ENCODE peak calls at places on chromosomes 4 and X, in seven cellular contexts. J is sigmoid colon; G is hepatocyte; L is psoas muscle; U is lower lobe of right lung; T is activated T-cell treated with anti-CD3 and anti-CD28 coated beads, Interleukin-2, amount 50 U/mL, for 1 hour; R is naive thymus-derived CD8-positive, alpha-beta T cell. M is an unnamed sample.
A peak's percentile ranks its signal among the peaks of the same experiment; 100 is the strongest.

GRCh38 chr4:110107868-110108267 is 90.5 kb downstream of the ELOVL6 start:
- DNase-seq in J (no peak), U (no peak), T (no peak), L (no peak), G (no peak), R (no peak), M (no peak)

GRCh38 chr4:171920901-171921300 is 107.7 kb downstream of the GALNTL6 start:
- DNase-seq in U (no peak), J (no peak), L (no peak), R (no peak), T (no peak), G (no peak), M (no peak)

GRCh38 chrX:66676990-66677389 is 38.1 kb upstream of the EDA2R start:
- DNase-seq in J (no peak), R (no peak), G (no peak), T (no peak), U (no peak), L (no peak), M (no peak)

GRCh38 chrX:151712253-151712652 is 3.6 kb upstream of the FATE1 start:
- DNase-seq in R (no peak), U (no peak), T (no peak), G (no peak), J (no peak), L (no peak), M (no peak)

GRCh38 chr4:86043755-86044592 is 315.9 kb downstream of the MAPK10 start:
- DNase-seq in G (peak; percentile 60), U (no peak), J (no peak), R (no peak), T (no peak), L (no peak), M (no peak)

GRCh38 chr4:177302371-177303100 is 7.1 kb upstream of the NEIL3 start:
- DNase-seq in L (no peak), G (no peak), U (no peak), J (no peak), R (no peak), T (no peak), M (peak; percentile 53)

GRCh38 chr4:28279249-28279648 is 1418.6 kb downstream of the STIM2 start:
- DNase-seq in J (no peak), U (no peak), T (no peak), R (no peak), L (no peak), G (peak; percentile 12), M (no peak)

GRCh38 chr4:48331577-48332340 is 9.6 kb upstream of the SLAIN2 start:
- DNase-seq in U (no peak), G (peak; percentile 40), L (no peak), R (no peak), T (no peak), J (no peak), M (no peak)

GRCh38 chr4:683982-684571 is 4.9 kb downstream of the SLC49A3 start:
- DNase-seq in J (peak; percentile 76), G (peak; percentile 85), L (peak; percentile 84), R (no peak), U (peak; percentile 76), T (no peak), M (peak; percentile 60)

GRCh38 chr4:37561803-37562207 is 124.4 kb downstream of the RELL1 start:
- DNase-seq in L (no peak), U (no peak), T (no peak), R (no peak), G (peak; percentile 49), J (no peak), M (no peak)

GRCh38 chrX:19721726-19722370 is 165.6 kb downstream of the SH3KBP1 start:
- DNase-seq in U (peak; percentile 50), L (no peak), J (no peak), R (no peak), T (no peak), G (no peak), M (no peak)

GRCh38 chr4:81421346-81422218 is 50.1 kb downstream of the RASGEF1B start:
- DNase-seq in G (peak; percentile 55), R (no peak), J (no peak), T (no peak), L (no peak), U (no peak), M (no peak)

GRCh38 chr4:134160211-134160610 is 41.4 kb downstream of the PABPC4L start:
- DNase-seq in J (no peak), R (no peak), T (no peak), G (no peak), U (no peak), L (no peak), M (no peak)

GRCh38 chr4:188439641-188440311 is 300.5 kb downstream of the TRIML1 start:
- DNase-seq in L (no peak), G (no peak), R (no peak), T (no peak), J (no peak), U (no peak), M (no peak)

GRCh38 chrX:13693341-13693871 is 4.5 kb downstream of the RAB9A start:
- DNase-seq in T (no peak), R (no peak), L (no peak), G (no peak), U (no peak), J (no peak), M (no peak)

GRCh38 chrX:38220024-38220935 is at the start of gene SRPX:
- DNase-seq in J (peak; percentile 72), U (peak; percentile 34), G (peak; percentile 47), R (no peak), T (peak; percentile 16), L (peak; percentile 57), M (peak; percentile 36)

GRCh38 chr4:7872264-7872771 is 67.3 kb downstream of the AFAP1 start:
- DNase-seq in J (peak; percentile 87), U (no peak), G (peak; percentile 19), T (no peak), L (peak; percentile 89), R (no peak), M (no peak)

GRCh38 chr4:75555294-75556164 is at the start of gene ODAPH:
- DNase-seq in T (no peak), R (no peak), J (no peak), G (peak; percentile 38), U (no peak), L (no peak), M (no peak)

GRCh38 chr4:8255698-8256441 is 13.7 kb upstream of the HTRA3 start:
- DNase-seq in U (no peak), L (peak; percentile 87), G (no peak), J (no peak), R (no peak), T (no peak), M (peak; percentile 72)

GRCh38 chr4:36351082-36351666 is 69.8 kb downstream of the DTHD1 start:
- DNase-seq in L (peak; percentile 60), R (peak; percentile 73), U (peak; percentile 69), T (peak; percentile 73), J (peak; percentile 71), G (peak; percentile 74), M (peak; percentile 61)

GRCh38 chr4:74934016-74934821 is 1.3 kb downstream of the PARM1 start:
- DNase-seq in R (no peak), T (no peak), U (peak; percentile 79), L (no peak), J (no peak), G (peak; percentile 69), M (peak; percentile 81)

GRCh38 chrX:15235001-15235400 is 34.9 kb downstream of the ASB9 start:
- DNase-seq in G (no peak), L (no peak), T (no peak), J (no peak), R (no peak), U (no peak), M (no peak)

GRCh38 chr4:54228064-54228527 is 997 bp upstream of the PDGFRA start:
- DNase-seq in J (peak; percentile 89), G (peak; percentile 91), L (peak; percentile 86), U (peak; percentile 62), T (no peak), R (no peak), M (peak; percentile 75)

GRCh38 chrX:121161501-121161933 is 114.1 kb downstream of the GLUD2 start:
- DNase-seq in G (no peak), R (no peak), T (no peak), U (no peak), J (no peak), L (no peak), M (no peak)

GRCh38 chr4:139715721-139716391 is 50.2 kb downstream of the MGST2 start:
- DNase-seq in J (no peak), R (no peak), G (peak; percentile 18), T (no peak), U (no peak), L (no peak), M (no peak)

GRCh38 chr4:78720994-78721677 is 55.0 kb upstream of the BMP2K start:
- DNase-seq in U (no peak), J (no peak), R (peak; percentile 28), T (peak; percentile 17), G (no peak), L (no peak), M (peak; percentile 37)

GRCh38 chrX:3252744-3253143 is 93.7 kb downstream of the MXRA5 start:
- DNase-seq in R (no peak), L (no peak), G (peak; percentile 9), T (no peak), U (no peak), J (no peak), M (no peak)

GRCh38 chr4:150217192-150217591 is 138.9 kb downstream of the DCLK2 start:
- DNase-seq in G (peak; percentile 59), J (no peak), T (no peak), L (no peak), R (no peak), U (no peak), M (no peak)

GRCh38 chrX:70998402-70999027 is 67.6 kb upstream of the SLC7A3 start:
- DNase-seq in T (no peak), U (no peak), J (no peak), G (peak; percentile 58), R (no peak), L (no peak), M (no peak)

M was measured in left lung.